ENCODE peak calls at places on chromosomes 13 and 19, in ten cellular contexts. P is tibial nerve, H is thyroid gland, E is adrenal gland, L is testis, U is fibroblast of lung, Y is IMR-90, N is mammary epithelial cell, G is uterus, V is thoracic aorta. D is an unnamed sample. For H3K4me1, the result is how much of the 10 kb centered on the place peaks cover.

GRCh38 chr13:106336663-106337062 is 198.8 kb downstream of the EFNB2 start:
- DNase-seq in E (no peak), P (no peak), G (no peak), V (no peak), L (no peak), H (no peak), N (no peak), Y (no peak), U (no peak), D (no peak)

GRCh38 chr13:24693862-24694471 is 13.8 kb downstream of the ATP12A start:
- DNase-seq in E (peak), N (peak), H (peak), U (peak), V (no peak), G (no peak), Y (peak), L (peak), P (no peak), D (no peak)

GRCh38 chr13:40651866-40652587 is 14.4 kb downstream of the FOXO1 start:
- DNase-seq in E (no peak), H (no peak), V (no peak), U (no peak), P (no peak), L (no peak), Y (no peak), G (no peak), N (no peak), D (no peak)

GRCh38 chr13:111610077-111610476 is 289.6 kb downstream of the TEX29 start:
- DNase-seq in H (no peak), Y (no peak), G (no peak), V (no peak), P (no peak), U (no peak), E (no peak), L (no peak), N (no peak), D (no peak)

GRCh38 chr19:33394006-33394722 is 20.7 kb downstream of the CEBPG start:
- DNase-seq in U (peak), G (peak), H (no peak), V (no peak), N (peak), Y (peak), L (no peak), E (no peak), P (peak), D (peak)

GRCh38 chr19:17560205-17560595 is 4.8 kb downstream of the COLGALT1 start:
- DNase-seq in Y (peak), V (no peak), N (no peak), G (peak), E (peak), L (no peak), H (no peak), U (peak), P (no peak), D (no peak)

GRCh38 chr19:6489278-6490061 is 7.9 kb upstream of the DENND1C start:
- DNase-seq in E (no peak), V (no peak), H (no peak), Y (no peak), G (no peak), L (no peak), N (no peak), P (no peak), U (no peak), D (no peak)

GRCh38 chr13:109192306-109192705 is 562.9 kb downstream of the MYO16 start:
- DNase-seq in V (no peak), Y (no peak), U (no peak), G (no peak), N (no peak), L (no peak), P (no peak), E (no peak), H (no peak), D (no peak)

GRCh38 chr13:32150239-32150638 is 118.7 kb downstream of the FRY start:
- DNase-seq in H (no peak), G (peak), L (peak), E (no peak), N (no peak), U (peak), Y (peak), V (no peak), P (no peak), D (peak)

GRCh38 chr13:71775946-71776345 is 91.1 kb downstream of the DACH1 start:
- DNase-seq in P (no peak), Y (no peak), G (no peak), V (no peak), L (no peak), E (no peak), N (no peak), U (no peak), H (no peak), D (no peak)

GRCh38 chr19:38527466-38528136 is 90.2 kb downstream of the MAP4K1 start:
- DNase-seq in V (no peak), Y (no peak), N (no peak), L (peak), U (no peak), G (no peak), H (no peak), E (no peak), P (no peak), D (no peak)

GRCh38 chr19:23002690-23003422 is at the start of gene ZNF728:
- DNase-seq in U (no peak), L (peak), H (peak), V (peak), E (peak), Y (no peak), G (peak), P (peak), N (no peak), D (peak)

GRCh38 chr13:105969761-105970160 is 565.7 kb downstream of the EFNB2 start:
- DNase-seq in U (peak), H (no peak), P (no peak), G (no peak), V (no peak), L (no peak), E (no peak), Y (no peak), N (peak), D (no peak)

GRCh38 chr13:44498502-44498901 is 77.6 kb downstream of the TSC22D1 start:
- DNase-seq in Y (no peak), L (no peak), E (no peak), H (no peak), N (no peak), U (no peak), P (no peak), V (no peak), G (no peak), D (no peak)

GRCh38 chr19:33416307-33417215 is 43.1 kb downstream of the CEBPG start:
- DNase-seq in G (peak), P (no peak), Y (peak), E (peak), N (peak), V (no peak), L (peak), U (peak), H (peak), D (no peak)

GRCh38 chr13:46383383-46383782 is 3.7 kb downstream of the RUBCNL start:
- DNase-seq in E (no peak), U (no peak), H (no peak), N (no peak), V (no peak), L (no peak), P (no peak), Y (no peak), G (no peak), D (no peak)
- H3K27ac ChIP-seq in E (no peak), U (no peak), H (no peak), N (no peak), V (no peak), L (no peak), P (no peak), Y (no peak), G (no peak), D (no peak)

GRCh38 chr19:3145909-3146676 is 10.3 kb downstream of the GNA15 start:
- DNase-seq in P (no peak), E (no peak), G (no peak), N (no peak), H (no peak), U (no peak), V (no peak), Y (no peak), L (no peak), D (no peak)
- TF ChIP-seq CTCF in P (no peak), E (no peak), G (no peak), N (no peak), H (no peak), U (no peak), V (no peak), Y (no peak), L (no peak), D (no peak)

GRCh38 chr19:2268480-2268830 is 12.2 kb upstream of the JSRP1 start:
- DNase-seq in Y (no peak), H (no peak), P (no peak), V (no peak), U (no peak), L (no peak), E (no peak), N (no peak), G (no peak), D (no peak)
- H3K4me1 ChIP-seq in Y (under half), H (under half), P (under half), V (under half), U (under half), L (under half), E (under half), N (under half), G (under half), D (under half)

GRCh38 chr19:1182727-1183126 is 8.7 kb upstream of the SBNO2 start:
- DNase-seq in L (no peak), P (no peak), H (peak), N (no peak), V (no peak), Y (no peak), U (no peak), E (no peak), G (no peak), D (no peak)
- H3K27ac ChIP-seq in L (no peak), P (no peak), H (peak), N (no peak), V (no peak), Y (no peak), U (no peak), E (no peak), G (no peak), D (no peak)

DNA sequence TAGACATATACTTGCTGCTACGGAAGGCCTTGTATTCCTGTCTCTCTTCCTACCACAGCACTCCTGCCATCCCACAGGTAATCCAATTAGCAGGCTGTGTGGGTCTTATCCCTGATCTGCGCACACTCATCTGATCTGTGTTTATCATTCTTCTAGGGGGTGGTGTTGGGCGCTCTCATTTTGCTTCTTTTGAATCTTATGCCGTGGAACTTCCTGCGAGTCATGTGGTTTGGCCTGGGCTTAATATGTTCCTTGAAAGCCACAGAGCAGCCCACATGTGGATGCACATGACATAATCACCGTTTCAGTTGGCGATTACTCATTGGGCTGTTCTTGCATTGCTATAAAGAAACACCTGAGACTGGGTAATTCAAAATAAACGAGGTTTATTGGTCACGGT is 7.5 kb downstream of the RASA3 start:
- DNase-seq in Y (peak), L (no peak), H (no peak), U (peak), G (no peak), N (peak), E (no peak), P (no peak), V (no peak), D (peak)
- TF ChIP-seq CTCF in Y (no peak), L (no peak), H (no peak), U (no peak), G (no peak), N (no peak), E (no peak), P (no peak), V (no peak), D (no peak)

DNA sequence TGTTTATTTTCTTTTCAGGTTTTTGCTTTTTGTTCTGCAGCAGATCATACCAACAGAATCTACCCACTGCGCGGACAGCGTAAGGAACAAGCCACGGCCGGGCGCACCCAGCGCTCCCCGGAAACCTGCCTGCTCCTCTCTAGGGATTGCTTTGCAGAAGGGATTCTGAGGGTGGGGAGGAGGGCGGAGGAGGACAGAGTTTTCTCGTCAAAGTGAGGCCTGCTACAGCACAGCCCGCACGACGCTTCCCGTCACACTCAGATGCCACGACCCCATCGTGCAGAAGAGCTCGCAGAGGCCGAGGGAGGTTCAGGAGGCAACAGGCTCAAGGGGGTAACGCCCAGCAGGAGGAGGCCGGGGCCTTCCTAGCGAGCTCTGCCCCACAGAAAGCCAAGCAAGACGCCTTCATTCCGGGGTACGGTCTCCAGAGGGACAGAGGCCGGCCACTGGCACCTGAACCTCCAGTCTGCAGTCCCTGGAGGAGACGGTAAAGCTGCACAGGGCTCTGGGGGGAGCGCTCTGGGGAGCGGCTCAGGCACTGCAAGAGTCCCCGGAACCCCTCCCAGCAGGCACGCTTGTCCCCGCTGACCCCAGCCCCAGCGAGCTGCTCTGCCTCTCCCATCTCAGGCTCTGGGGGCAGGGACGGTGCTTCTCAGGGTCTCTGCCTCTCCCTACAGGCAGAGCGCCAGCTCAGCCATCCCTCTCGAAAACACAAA is 6.9 kb downstream of the REXO1 start:
- DNase-seq in G (no peak), N (no peak), P (no peak), L (no peak), U (no peak), V (no peak), H (no peak), E (no peak), Y (no peak), D (no peak)
- H3K4me1 ChIP-seq in G (under half), N (under half), P (half or more), L (half or more), U (under half), V (under half), H (under half), E (half or more), Y (under half), D (under half)

D was measured in ascending aorta.